ENCODE peak calls at places on chromosomes 16 and 17, in five cellular contexts. One of them, this sample, is unnamed.

GRCh38 chr17:39132192-39132600 is 19.2 kb downstream of the PLXDC1 start:
- DNase-seq in T-helper 1 cell: no peak
- DNase-seq in ovary: peak
- DNase-seq in nephron progenitor cell: no peak
- DNase-seq in amniotic stem cell: peak
- DNase-seq in this sample: no peak

GRCh38 chr16:56336071-56336688 is 89.2 kb downstream of the AMFR start:
- DNase-seq in T-helper 1 cell: no peak
- DNase-seq in ovary: no peak
- DNase-seq in nephron progenitor cell: no peak
- DNase-seq in amniotic stem cell: no peak
- DNase-seq in this sample: no peak

GRCh38 chr17:6420173-6420641 is 14.7 kb downstream of the AIPL1 start:
- DNase-seq in T-helper 1 cell: peak
- DNase-seq in ovary: no peak
- DNase-seq in nephron progenitor cell: peak
- DNase-seq in amniotic stem cell: no peak
- DNase-seq in this sample: no peak

GRCh38 chr17:36972186-36972686 is 23.5 kb downstream of the AATF start:
- DNase-seq in T-helper 1 cell: no peak
- DNase-seq in ovary: no peak
- DNase-seq in nephron progenitor cell: no peak
- DNase-seq in amniotic stem cell: no peak
- DNase-seq in this sample: no peak

GRCh38 chr17:2250140-2251095 is 53.2 kb downstream of the SMG6 start:
- DNase-seq in T-helper 1 cell: no peak
- DNase-seq in ovary: no peak
- DNase-seq in nephron progenitor cell: no peak
- DNase-seq in amniotic stem cell: no peak
- DNase-seq in this sample: no peak

GRCh38 chr17:78977992-78978973 is 1.4 kb downstream of the LGALS3BP start:
- DNase-seq in T-helper 1 cell: no peak
- DNase-seq in ovary: no peak
- DNase-seq in nephron progenitor cell: no peak
- DNase-seq in amniotic stem cell: no peak
- DNase-seq in this sample: no peak

GRCh38 chr17:30234954-30235353 is 543 bp downstream of the SLC6A4 start:
- DNase-seq in T-helper 1 cell: no peak
- DNase-seq in ovary: no peak
- DNase-seq in nephron progenitor cell: no peak
- DNase-seq in amniotic stem cell: no peak
- DNase-seq in this sample: peak

GRCh38 chr17:38869647-38870258 is at the start of gene LASP1:
- DNase-seq in T-helper 1 cell: peak
- DNase-seq in ovary: peak
- DNase-seq in nephron progenitor cell: peak
- DNase-seq in amniotic stem cell: peak
- DNase-seq in this sample: peak

GRCh38 chr16:2194852-2195315 is 1.5 kb downstream of the CASKIN1 start:
- DNase-seq in T-helper 1 cell: peak
- DNase-seq in ovary: no peak
- DNase-seq in nephron progenitor cell: peak
- DNase-seq in amniotic stem cell: no peak
- DNase-seq in this sample: peak

GRCh38 chr17:57988301-57989010 is 402 bp upstream of the VEZF1 start:
- DNase-seq in T-helper 1 cell: peak
- DNase-seq in ovary: peak
- DNase-seq in nephron progenitor cell: no peak
- DNase-seq in amniotic stem cell: no peak
- DNase-seq in this sample: peak

GRCh38 chr16:57536306-57537193 is at the start of gene CCDC102A:
- DNase-seq in T-helper 1 cell: peak
- DNase-seq in ovary: peak
- DNase-seq in nephron progenitor cell: peak
- DNase-seq in amniotic stem cell: no peak
- DNase-seq in this sample: no peak

GRCh38 chr17:12566281-12567002 is 99.2 kb upstream of the MYOCD start:
- DNase-seq in T-helper 1 cell: no peak
- DNase-seq in ovary: no peak
- DNase-seq in nephron progenitor cell: peak
- DNase-seq in amniotic stem cell: no peak
- DNase-seq in this sample: no peak

This sample was measured in GM12892.